ENCODE peak calls at places on chromosome 5, in six cellular contexts. Q is DND-41, D is IMR-90, O is NT2/D1, I is fibroblast of the aortic adventitia, L is left ventricle myocardium inferior. U is an unnamed sample.

GRCh38 chr5:146528232-146528631 is 12.2 kb upstream of the GPR151 start:
- DNase-seq in Q (no peak), D (no peak), O (no peak), I (no peak), L (no peak), U (no peak)

GRCh38 chr5:128674837-128675446 is 136.9 kb upstream of the FBN2 start:
- DNase-seq in Q (peak), D (peak), O (no peak), I (peak), L (no peak), U (peak)

GRCh38 chr5:569868-570361 is 42.2 kb upstream of the CEP72 start:
- DNase-seq in Q (no peak), D (no peak), O (no peak), I (no peak), L (no peak), U (peak)

GRCh38 chr5:103041071-103041676 is 78.8 kb downstream of the GIN1 start:
- DNase-seq in Q (no peak), D (peak), O (no peak), I (peak), L (no peak), U (no peak)

GRCh38 chr5:1523480-1523792 is 324 bp downstream of the LPCAT1 start:
- DNase-seq in Q (no peak), D (no peak), O (no peak), I (no peak), L (no peak), U (no peak)

GRCh38 chr5:73451218-73452130 is 2.9 kb upstream of the FOXD1 start:
- DNase-seq in Q (no peak), D (peak), O (no peak), I (peak), L (peak), U (peak)

GRCh38 chr5:56172225-56172624 is 60.9 kb downstream of the ANKRD55 start:
- DNase-seq in Q (no peak), D (peak), O (no peak), I (peak), L (no peak), U (no peak)

GRCh38 chr5:129459485-129460120 is 495 bp upstream of the ADAMTS19 start:
- DNase-seq in Q (no peak), D (peak), O (peak), I (peak), L (peak), U (no peak)

GRCh38 chr5:103904651-103905050 is 342.1 kb upstream of the NUDT12 start:
- DNase-seq in Q (no peak), D (no peak), O (no peak), I (no peak), L (no peak), U (no peak)

GRCh38 chr5:55645304-55645703 is 66.8 kb downstream of the SLC38A9 start:
- DNase-seq in Q (no peak), D (peak), O (no peak), I (peak), L (no peak), U (no peak)

GRCh38 chr5:19608434-19608833 is 379.6 kb downstream of the CDH18 start:
- DNase-seq in Q (no peak), D (no peak), O (no peak), I (peak), L (no peak), U (no peak)

GRCh38 chr5:143231426-143231825 is 172.1 kb downstream of the NR3C1 start:
- DNase-seq in Q (no peak), D (peak), O (no peak), I (no peak), L (no peak), U (no peak)

GRCh38 chr5:94870496-94871214 is 252.2 kb downstream of the SLF1 start:
- DNase-seq in Q (no peak), D (no peak), O (no peak), I (no peak), L (no peak), U (no peak)

GRCh38 chr5:180642181-180643140 is 6.9 kb downstream of the FLT4 start:
- DNase-seq in Q (no peak), D (no peak), O (no peak), I (no peak), L (peak), U (peak)

GRCh38 chr5:91038180-91038808 is 344.8 kb downstream of the ARRDC3 start:
- DNase-seq in Q (no peak), D (no peak), O (peak), I (peak), L (no peak), U (no peak)

GRCh38 chr5:77235881-77236560 is 25.5 kb downstream of the PDE8B start:
- DNase-seq in Q (no peak), D (no peak), O (no peak), I (no peak), L (no peak), U (no peak)

GRCh38 chr5:52885614-52886013 is 97.9 kb downstream of the ITGA1 start:
- DNase-seq in Q (no peak), D (no peak), O (no peak), I (no peak), L (no peak), U (no peak)

GRCh38 chr5:93273176-93273575 is 307.8 kb downstream of the NR2F1-AS1 start:
- DNase-seq in Q (no peak), D (peak), O (no peak), I (peak), L (no peak), U (no peak)

GRCh38 chr5:98997000-98997399 is 68.2 kb upstream of the CHD1 start:
- DNase-seq in Q (no peak), D (peak), O (no peak), I (peak), L (no peak), U (peak)

GRCh38 chr5:153504726-153505125 is 14.3 kb downstream of the GRIA1 start:
- DNase-seq in Q (no peak), D (no peak), O (no peak), I (no peak), L (no peak), U (no peak)

GRCh38 chr5:59798862-59799667 is 94.5 kb downstream of the PDE4D start:
- DNase-seq in Q (no peak), D (no peak), O (no peak), I (no peak), L (no peak), U (no peak)

GRCh38 chr5:159955056-159955624 is 38.9 kb downstream of the ADRA1B start:
- DNase-seq in Q (no peak), D (no peak), O (no peak), I (no peak), L (no peak), U (no peak)

GRCh38 chr5:151624486-151624885 is 33.4 kb upstream of the FAT2 start:
- DNase-seq in Q (no peak), D (no peak), O (no peak), I (peak), L (no peak), U (no peak)
- H3K4me3 ChIP-seq in Q (no peak), D (no peak), O (no peak), I (no peak), L (no peak), U (no peak)

GRCh38 chr5:33892419-33893151 is 795 bp upstream of the ADAMTS12 start:
- DNase-seq in Q (no peak), D (peak), O (no peak), I (peak), L (no peak), U (no peak)

GRCh38 chr5:33888582-33888981 is 3.2 kb downstream of the ADAMTS12 start:
- DNase-seq in Q (no peak), D (peak), O (no peak), I (peak), L (no peak), U (no peak)

GRCh38 chr5:33890147-33890546 is 1.6 kb downstream of the ADAMTS12 start:
- DNase-seq in Q (no peak), D (peak), O (no peak), I (peak), L (no peak), U (no peak)

GRCh38 chr5:33891731-33892418 is at the start of gene ADAMTS12:
- DNase-seq in Q (no peak), D (peak), O (peak), I (peak), L (peak), U (no peak)

GRCh38 chr5:33890633-33891032 is 1.2 kb downstream of the ADAMTS12 start:
- DNase-seq in Q (no peak), D (peak), O (no peak), I (peak), L (no peak), U (no peak)
- H3K4me3 ChIP-seq in Q (no peak), D (peak), O (peak), I (peak), L (peak), U (no peak)

GRCh38 chr5:176629853-176630680 is at the start of the genes EIF4E1B and SNCB:
- DNase-seq in Q (no peak), D (no peak), O (no peak), I (no peak), L (no peak), U (peak)

GRCh38 chr5:176627582-176627981 is 2.8 kb downstream of the SNCB start:
- DNase-seq in Q (no peak), D (no peak), O (no peak), I (no peak), L (no peak), U (no peak)

GRCh38 chr5:176630681-176631222 is 277 bp downstream of the EIF4E1B start:
- DNase-seq in Q (no peak), D (no peak), O (no peak), I (no peak), L (no peak), U (no peak)

GRCh38 chr5:176628406-176629228 is 1.7 kb downstream of the SNCB start:
- DNase-seq in Q (no peak), D (no peak), O (no peak), I (no peak), L (no peak), U (no peak)

DNA sequence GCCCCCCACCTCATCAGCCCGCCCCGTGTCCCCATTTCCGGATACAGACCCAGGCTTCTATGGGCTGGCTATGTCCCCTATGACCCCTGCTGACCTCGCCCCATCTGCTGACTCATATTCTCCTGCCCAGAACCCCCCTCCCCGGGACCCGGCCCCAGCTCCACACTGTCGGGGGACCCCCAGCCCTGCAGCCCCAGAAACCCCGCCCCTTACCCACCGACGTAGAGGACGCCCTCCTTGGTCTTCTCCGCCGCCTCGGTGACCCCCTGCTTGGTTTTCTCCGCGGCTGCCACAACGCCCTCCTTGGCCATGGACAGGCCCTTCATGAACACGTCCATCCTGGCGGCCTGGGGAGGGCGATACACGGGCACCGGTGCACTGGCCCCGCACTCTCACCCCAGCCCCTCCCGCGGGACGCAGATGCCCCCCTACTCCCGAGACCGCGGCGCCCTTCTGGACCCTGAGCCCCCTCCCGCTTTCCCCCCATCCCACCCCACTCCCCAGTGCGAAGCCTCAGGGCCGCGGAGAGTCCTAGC is 949 bp downstream of the SNCB start:
- DNase-seq in Q (no peak), D (no peak), O (no peak), I (no peak), L (no peak), U (no peak)
- H3K4me3 ChIP-seq in Q (no peak), D (no peak), O (peak), I (no peak), L (peak), U (peak)

GRCh38 chr5:134022333-134022732 is 17.6 kb upstream of the VDAC1 start:
- DNase-seq in Q (no peak), D (no peak), O (no peak), I (no peak), L (no peak), U (no peak)

GRCh38 chr5:134018154-134018985 is 13.6 kb upstream of the VDAC1 start:
- DNase-seq in Q (no peak), D (peak), O (no peak), I (peak), L (no peak), U (no peak)

GRCh38 chr5:134018986-134019316 is 14.2 kb upstream of the VDAC1 start:
- DNase-seq in Q (no peak), D (no peak), O (no peak), I (no peak), L (no peak), U (no peak)

GRCh38 chr5:134019636-134020035 is 14.9 kb upstream of the VDAC1 start:
- DNase-seq in Q (no peak), D (no peak), O (no peak), I (no peak), L (no peak), U (no peak)

DNA sequence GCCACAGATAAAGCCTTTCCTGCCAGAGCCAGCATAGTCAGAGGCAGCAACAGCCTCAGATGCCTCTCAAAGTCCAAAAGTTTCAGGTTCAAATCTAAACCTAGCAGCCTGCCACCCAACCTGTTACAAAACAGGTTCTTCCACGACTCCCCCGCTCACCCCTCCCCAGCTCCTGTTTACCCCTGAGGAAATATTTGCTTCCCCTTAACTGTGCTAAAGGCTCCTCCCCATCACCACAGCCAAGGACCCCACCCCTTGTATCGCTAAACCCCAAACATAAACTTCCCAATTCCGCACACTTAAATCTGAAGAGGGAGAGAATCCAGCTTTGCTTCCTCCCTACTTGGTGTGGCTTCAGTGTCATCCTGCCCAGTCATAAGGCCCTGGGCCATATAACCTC is 15.4 kb upstream of the VDAC1 start:
- DNase-seq in Q (no peak), D (no peak), O (no peak), I (no peak), L (no peak), U (no peak)
- H3K4me3 ChIP-seq in Q (no peak), D (no peak), O (no peak), I (no peak), L (no peak), U (no peak)

DNA sequence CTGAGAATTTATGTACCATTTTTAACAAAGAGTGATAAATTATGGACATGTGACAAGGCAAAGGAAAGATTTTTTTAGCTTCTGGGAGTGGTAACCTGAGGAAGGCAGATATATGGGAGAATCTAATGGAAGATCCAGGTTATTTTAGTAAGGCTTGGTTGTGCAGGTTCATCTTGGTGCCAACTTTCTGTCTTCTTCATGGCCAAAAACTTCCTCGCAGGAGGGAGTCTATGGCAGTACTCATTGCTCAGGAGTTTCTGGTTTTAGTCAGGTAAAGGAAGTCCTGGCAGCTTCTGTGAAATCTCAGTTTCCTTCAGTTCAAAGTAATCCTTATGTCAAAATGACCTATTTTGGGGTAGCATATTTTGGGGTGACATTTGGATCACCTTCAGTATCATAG is 248.3 kb upstream of the KCNN2 start:
- DNase-seq in Q (no peak), D (no peak), O (no peak), I (no peak), L (no peak), U (no peak)
- H3K4me3 ChIP-seq in Q (no peak), D (no peak), O (no peak), I (no peak), L (no peak), U (no peak)

DNA sequence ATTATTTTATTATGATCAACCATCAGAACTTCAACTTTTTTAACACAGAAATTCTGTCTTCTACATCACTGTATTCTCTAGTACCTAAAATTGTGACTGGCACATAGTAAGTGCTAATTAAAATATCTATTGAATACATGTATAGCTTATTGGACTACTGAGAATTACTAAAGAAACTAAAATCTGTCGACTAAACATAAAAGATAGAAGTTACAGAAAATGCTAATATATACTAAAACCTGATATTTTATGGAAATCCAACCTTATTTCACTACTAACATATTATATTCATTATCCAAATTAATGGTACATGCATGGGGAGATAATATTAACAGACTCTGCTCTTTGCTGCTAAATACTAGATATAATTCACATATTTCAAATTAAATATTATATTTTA is 153.6 kb downstream of the DTWD2 start:
- DNase-seq in Q (no peak), D (no peak), O (no peak), I (no peak), L (no peak), U (no peak)
- H3K4me3 ChIP-seq in Q (no peak), D (no peak), O (no peak), I (no peak), L (no peak), U (no peak)

GRCh38 chr5:115796656-115797055 is 19.8 kb downstream of the CDO1 start:
- DNase-seq in Q (no peak), D (no peak), O (no peak), I (no peak), L (no peak), U (no peak)
- H3K4me3 ChIP-seq in Q (no peak), D (no peak), O (no peak), I (no peak), L (no peak), U (no peak)

DNA sequence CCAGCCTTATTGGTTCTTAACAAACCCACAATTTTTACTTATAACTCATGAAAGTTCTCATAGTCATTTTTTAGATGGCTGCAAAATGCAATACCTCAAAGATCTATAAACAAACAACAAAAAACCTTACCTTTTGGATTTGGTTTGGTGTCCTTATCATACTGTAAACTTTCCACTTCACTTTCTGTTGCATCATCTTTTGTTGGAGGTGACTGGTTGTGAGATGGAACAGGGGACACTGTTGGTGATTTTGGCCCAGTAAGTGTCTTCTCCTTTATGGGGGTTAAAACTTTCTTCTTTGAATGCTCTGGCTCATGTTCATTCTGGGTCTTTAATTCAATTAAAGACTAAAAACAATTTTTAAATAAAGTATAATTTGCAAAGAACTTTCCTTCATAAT is 33.4 kb downstream of the CEP120 start:
- DNase-seq in Q (no peak), D (no peak), O (no peak), I (no peak), L (no peak), U (no peak)
- H3K4me3 ChIP-seq in Q (no peak), D (no peak), O (no peak), I (no peak), L (no peak), U (no peak)

GRCh38 chr5:78792342-78793055 is 143.9 kb upstream of the LHFPL2 start:
- DNase-seq in Q (no peak), D (no peak), O (no peak), I (no peak), L (no peak), U (no peak)

GRCh38 chr5:78791416-78792100 is 143.0 kb upstream of the LHFPL2 start:
- DNase-seq in Q (no peak), D (no peak), O (no peak), I (no peak), L (no peak), U (no peak)

GRCh38 chr5:78783434-78784130 is 135.0 kb upstream of the LHFPL2 start:
- DNase-seq in Q (no peak), D (no peak), O (no peak), I (peak), L (no peak), U (no peak)

GRCh38 chr5:78785454-78785853 is 136.9 kb upstream of the LHFPL2 start:
- DNase-seq in Q (no peak), D (no peak), O (no peak), I (no peak), L (no peak), U (no peak)

DNA sequence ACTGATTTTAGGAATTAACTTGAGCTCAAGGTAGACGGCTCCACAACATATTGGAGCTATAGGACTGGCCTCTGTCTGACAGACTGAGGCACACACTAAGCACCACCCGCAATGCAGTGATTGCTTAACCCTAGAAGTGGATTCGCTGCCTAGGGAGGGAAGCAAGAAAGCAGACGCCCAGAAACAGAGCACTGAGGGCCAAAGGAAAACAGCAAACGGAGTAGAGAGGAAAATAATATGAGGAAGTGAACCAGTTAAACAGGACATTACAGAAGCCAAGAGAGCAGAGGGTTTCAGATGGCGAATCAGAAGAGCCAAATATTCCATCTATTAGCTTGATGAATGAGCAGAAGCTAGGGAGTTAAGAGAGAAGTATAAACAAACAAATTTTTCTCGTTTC is 139.2 kb upstream of the LHFPL2 start:
- DNase-seq in Q (no peak), D (no peak), O (no peak), I (peak), L (no peak), U (no peak)
- H3K4me3 ChIP-seq in Q (no peak), D (no peak), O (no peak), I (no peak), L (no peak), U (no peak)

DNA sequence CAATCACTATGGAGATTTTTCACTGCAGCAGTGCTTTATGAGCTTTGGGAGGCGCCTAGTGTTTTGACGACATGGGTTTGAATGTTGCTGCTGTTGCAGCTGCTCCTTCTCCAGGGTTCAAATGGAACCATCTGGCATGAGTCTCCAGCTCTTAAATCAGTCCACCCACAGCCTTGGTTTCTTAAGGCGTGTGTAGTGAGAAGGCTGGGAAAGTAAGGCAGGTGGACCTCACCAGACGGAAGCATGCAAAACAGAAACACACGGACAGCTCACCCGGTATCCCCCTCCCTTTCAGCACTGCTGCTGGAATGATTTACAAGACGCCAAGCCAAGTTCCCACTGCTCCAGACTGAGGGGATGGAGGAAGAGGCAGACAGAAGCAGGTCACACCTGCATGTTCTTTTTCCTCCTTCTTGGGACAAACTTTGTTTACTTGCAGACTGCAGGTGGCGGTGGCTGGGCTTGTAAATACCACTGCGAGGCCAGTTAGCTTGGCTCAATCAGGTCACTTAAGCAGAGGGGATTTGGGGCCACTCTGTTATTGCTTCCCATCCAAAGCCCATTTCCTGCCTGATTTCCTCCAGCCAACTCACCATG is 47.4 kb downstream of the ADAM19 start:
- DNase-seq in Q (no peak), D (peak), O (no peak), I (no peak), L (peak), U (no peak)
- H3K4me3 ChIP-seq in Q (no peak), D (no peak), O (no peak), I (no peak), L (no peak), U (no peak)

U was measured in BE2C.